ENCODE peak calls at places on chromosomes 12 and 14, in ten cellular contexts. R is psoas muscle, I is foreskin melanocyte, E is HCT116, V is SW480, Z is Calu3, J is body of pancreas, H is NCI-H524, W is Peyer's patch, P is GDM1. O is an unnamed sample.

GRCh38 chr12:105382771-105383632 is 52.5 kb downstream of the C12orf75 start:
- DNase-seq in R (no peak), I (peak; percentile 56), E (peak; percentile 41), V (peak; percentile 55), Z (peak; percentile 63), J (peak; percentile 34), H (peak; percentile 56), W (no peak), P (peak; percentile 16), O (no peak)

GRCh38 chr12:19120795-19121194 is 8.7 kb upstream of the PLEKHA5 start:
- DNase-seq in R (no peak), I (no peak), E (no peak), V (no peak), Z (no peak), J (no peak), H (no peak), W (no peak), P (no peak), O (no peak)

GRCh38 chr14:54866588-54866987 is 36.0 kb downstream of the GCH1 start:
- DNase-seq in R (no peak), I (no peak), E (no peak), V (peak; percentile 66), Z (no peak), J (no peak), H (no peak), W (no peak), P (no peak), O (no peak)

GRCh38 chr14:72559669-72560068 is 334.2 kb downstream of the DPF3 start:
- DNase-seq in R (no peak), I (no peak), E (no peak), V (no peak), Z (no peak), J (peak; percentile 2), H (no peak), W (no peak), P (no peak), O (no peak)

GRCh38 chr12:67414011-67414715 is 145.0 kb downstream of the CAND1 start:
- DNase-seq in R (no peak), I (no peak), E (no peak), V (no peak), Z (no peak), J (no peak), H (peak; percentile 77), W (no peak), P (no peak), O (no peak)

GRCh38 chr12:64187370-64187769 is 34.7 kb downstream of the KICS2 start:
- DNase-seq in R (no peak), I (no peak), E (no peak), V (no peak), Z (no peak), J (no peak), H (no peak), W (no peak), P (no peak), O (no peak)

GRCh38 chr14:95483843-95484165 is 32.6 kb downstream of the SYNE3 start:
- DNase-seq in R (no peak), I (no peak), E (no peak), V (no peak), Z (no peak), J (no peak), H (no peak), W (no peak), P (no peak), O (no peak)

GRCh38 chr12:11758838-11759509 is 109.5 kb downstream of the ETV6 start:
- DNase-seq in R (no peak), I (no peak), E (no peak), V (no peak), Z (no peak), J (no peak), H (no peak), W (no peak), P (no peak), O (peak; percentile 82)

GRCh38 chr12:81572411-81572810 is 186.7 kb downstream of the PPFIA2 start:
- DNase-seq in R (no peak), I (no peak), E (no peak), V (no peak), Z (no peak), J (no peak), H (no peak), W (no peak), P (no peak), O (no peak)

GRCh38 chr14:62118461-62118860 is 356.2 kb downstream of the SNAPC1 start:
- DNase-seq in R (no peak), I (no peak), E (no peak), V (no peak), Z (no peak), J (no peak), H (no peak), W (no peak), P (no peak), O (no peak)

GRCh38 chr14:105857223-105857815 is 330.9 kb downstream of the TMEM121 start:
- DNase-seq in R (peak; percentile 51), I (no peak), E (no peak), V (no peak), Z (no peak), J (no peak), H (no peak), W (peak; percentile 39), P (no peak), O (peak; percentile 82)

GRCh38 chr12:117204146-117204545 is 13.9 kb upstream of the FBXO21 start:
- DNase-seq in R (no peak), I (no peak), E (no peak), V (no peak), Z (no peak), J (no peak), H (no peak), W (no peak), P (no peak), O (no peak)

O was measured in spleen.